ENCODE peak calls at places on chromosome 22, in four cellular contexts. B, Z, Y and G are unnamed samples.

GRCh38 chr22:50058338-50059184 is 463 bp upstream of the TTLL8 start:
- DNase-seq in Y (no peak), B (no peak), Z (no peak), G (no peak)

GRCh38 chr22:19663821-19664325 is 50.4 kb upstream of the SEPTIN5 start:
- DNase-seq in Z (no peak), Y (peak; percentile 82), B (no peak), G (no peak)

GRCh38 chr22:25497269-25497668 is 67.2 kb upstream of the GRK3 start:
- DNase-seq in Y (no peak), B (no peak), Z (no peak), G (no peak)

GRCh38 chr22:49826603-49827306 is 918 bp downstream of the BRD1 start:
- DNase-seq in Z (no peak), B (no peak), Y (peak; percentile 53), G (no peak)

GRCh38 chr22:50473855-50474671 is 772 bp downstream of the SBF1 start:
- DNase-seq in Y (peak; percentile 53), Z (no peak), B (no peak), G (no peak)

GRCh38 chr22:19663286-19663815 is 51.0 kb upstream of the SEPTIN5 start:
- DNase-seq in B (no peak), Z (no peak), Y (no peak), G (no peak)

GRCh38 chr22:50489363-50490243 is 2.9 kb downstream of the MIOX start:
- DNase-seq in Z (no peak), Y (no peak), B (no peak), G (no peak)

GRCh38 chr22:35322893-35323292 is 23.2 kb downstream of the TOM1 start:
- DNase-seq in Z (no peak), B (no peak), Y (no peak), G (no peak)

GRCh38 chr22:33018232-33018864 is 39.8 kb downstream of the SYN3 start:
- DNase-seq in B (peak; percentile 43), Y (peak; percentile 60), Z (peak; percentile 18), G (peak; percentile 42)

GRCh38 chr22:27133951-27134664 is 476.7 kb downstream of the MIAT start:
- DNase-seq in Y (peak; percentile 16), B (no peak), Z (no peak), G (no peak)

GRCh38 chr22:48885271-48885918 is 942.3 kb downstream of the BRD1 start:
- DNase-seq in Z (no peak), Y (no peak), B (no peak), G (no peak)

GRCh38 chr22:38653741-38654140 is 2.5 kb downstream of the FAM227A start:
- DNase-seq in B (no peak), Z (no peak), Y (no peak), G (no peak)
- TF ChIP-seq TCF7L2 in B (no peak), Z (no peak), Y (no peak), G (no peak)

DNA sequence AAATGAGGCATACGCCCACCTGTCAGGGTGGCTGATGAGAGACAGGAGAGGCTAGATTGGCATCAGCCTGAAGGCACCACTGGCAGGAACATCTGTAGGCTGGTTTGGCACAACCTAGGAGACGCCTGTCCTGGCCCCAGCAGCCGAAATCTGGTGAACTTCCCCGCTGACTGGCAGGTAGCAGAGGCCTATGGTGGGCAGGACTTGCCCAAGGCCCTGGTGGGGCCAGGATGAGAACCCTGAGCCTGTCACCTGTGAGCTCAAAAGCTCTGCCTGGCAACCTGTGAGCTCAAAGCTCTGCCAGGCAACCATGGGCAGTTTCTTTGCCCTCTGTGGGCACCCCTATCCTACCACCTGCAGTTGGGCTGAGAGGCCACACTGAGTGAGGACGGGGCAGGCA is 2.5 kb downstream of the DERL3 start:
- DNase-seq in Z (no peak), B (no peak), Y (no peak), G (no peak)
- TF ChIP-seq TCF7L2 in Z (no peak), B (no peak), Y (no peak), G (no peak)

DNA sequence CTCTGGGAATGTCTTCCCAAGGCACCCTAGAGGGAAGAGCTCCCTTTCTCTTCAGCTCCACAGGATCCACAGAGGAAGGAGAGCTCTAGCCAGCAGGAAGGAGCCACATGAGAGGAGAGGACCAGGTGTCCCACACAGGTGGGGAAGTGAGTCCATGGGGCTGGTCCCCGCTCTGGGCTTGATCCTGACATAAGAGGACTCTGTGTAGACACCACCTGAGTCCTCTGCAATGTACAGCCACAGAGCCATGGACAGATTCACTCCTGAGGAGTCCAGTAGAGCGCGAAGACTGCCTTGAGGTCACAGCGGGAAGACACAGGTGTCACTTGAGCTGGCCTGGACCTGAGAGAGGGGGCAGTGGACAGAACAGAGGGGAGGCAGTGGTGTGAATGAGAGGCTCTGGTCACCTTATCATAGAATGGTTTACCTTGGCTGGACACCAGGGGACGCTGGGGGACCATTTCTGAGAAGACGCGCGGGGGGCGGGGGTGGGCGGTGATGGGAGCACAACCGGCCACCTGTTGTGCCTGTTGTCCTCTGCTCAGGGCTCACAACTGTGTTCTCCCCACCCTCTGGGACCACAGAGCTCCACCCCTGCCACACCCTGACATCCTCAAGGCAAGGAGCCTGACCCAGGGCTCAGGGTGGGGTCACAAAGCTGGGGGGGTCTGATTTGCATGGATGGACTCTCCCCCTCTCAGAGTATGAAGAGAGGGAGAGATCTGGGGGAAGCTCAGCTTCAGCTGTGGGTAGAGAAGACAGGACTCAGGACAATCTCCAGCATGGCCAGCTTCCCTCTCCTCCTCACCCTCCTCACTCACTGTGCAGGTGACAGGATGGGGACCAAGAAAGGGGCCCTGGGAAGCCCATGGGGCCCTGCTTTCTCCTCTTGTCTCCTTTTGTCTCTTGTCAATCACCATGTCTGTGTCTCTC is 128.2 kb downstream of the ZNF280B start:
- DNase-seq in Z (no peak), Y (peak; percentile 91), B (no peak), G (no peak)
- TF ChIP-seq TCF7L2 in Z (no peak), Y (no peak), B (no peak), G (no peak)

GRCh38 chr22:40397436-40397835 is 27.0 kb downstream of the SGSM3 start:
- DNase-seq in Y (no peak), Z (no peak), B (no peak), G (no peak)

GRCh38 chr22:40394607-40395006 is 24.2 kb downstream of the SGSM3 start:
- DNase-seq in B (no peak), Y (no peak), Z (no peak), G (no peak)

GRCh38 chr22:40399661-40400060 is 29.3 kb downstream of the SGSM3 start:
- DNase-seq in B (no peak), Y (no peak), Z (no peak), G (no peak)

GRCh38 chr22:40395607-40396006 is 25.2 kb downstream of the SGSM3 start:
- DNase-seq in Y (no peak), Z (no peak), B (no peak), G (no peak)

DNA sequence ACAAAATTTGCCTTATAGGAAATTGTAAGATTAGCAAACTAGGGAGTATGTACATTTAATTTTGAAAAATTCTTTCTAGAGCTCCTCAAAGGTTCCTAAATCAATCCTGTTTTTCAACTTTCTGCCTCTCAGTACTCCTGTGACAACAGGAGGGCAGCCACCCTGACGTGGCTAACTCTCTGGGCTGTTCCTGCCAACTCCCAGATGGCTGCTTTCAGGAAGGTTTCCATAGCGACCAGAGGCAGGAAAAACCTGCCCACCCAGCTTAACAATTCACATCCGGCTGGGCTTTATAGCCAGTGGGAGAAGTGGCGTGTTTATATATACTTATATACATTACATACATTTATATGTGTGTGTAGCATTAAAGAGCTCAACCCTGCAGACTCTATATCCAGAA is 26.5 kb downstream of the SGSM3 start:
- DNase-seq in Z (no peak), B (no peak), Y (no peak), G (no peak)
- TF ChIP-seq TCF7L2 in Z (no peak), B (no peak), Y (no peak), G (no peak)

DNA sequence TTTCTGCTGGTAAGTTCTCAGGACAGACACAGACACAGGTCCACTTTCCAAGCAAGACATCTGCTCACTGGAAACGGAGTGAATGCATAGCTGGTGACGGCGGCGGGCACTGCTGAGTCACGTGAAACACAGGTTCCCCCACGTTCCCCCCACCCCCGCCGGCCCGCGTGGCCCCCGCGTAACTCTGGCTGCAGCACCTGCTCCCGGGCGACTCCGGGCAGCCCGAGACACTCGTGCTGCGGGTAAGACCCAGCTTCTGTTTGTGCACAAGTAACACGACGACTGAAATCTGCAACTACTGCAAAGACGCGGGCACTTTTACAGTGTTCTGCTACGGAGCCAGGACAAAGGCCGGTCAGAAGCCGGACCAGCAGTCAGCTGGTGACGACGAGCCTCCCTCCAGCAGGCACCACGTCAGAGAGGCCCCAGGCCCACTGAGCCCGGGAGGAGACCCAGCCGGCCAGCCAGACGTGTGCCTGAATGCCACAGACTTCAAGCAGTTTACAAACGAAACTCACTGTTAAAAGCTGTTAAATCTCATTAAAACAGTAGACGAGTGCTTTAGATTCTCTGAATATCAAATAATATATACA is 12.9 kb upstream of the ARFGAP3 start:
- DNase-seq in B (no peak), Y (no peak), Z (no peak), G (no peak)
- TF ChIP-seq TCF7L2 in B (no peak), Y (no peak), Z (no peak), G (no peak)

DNA sequence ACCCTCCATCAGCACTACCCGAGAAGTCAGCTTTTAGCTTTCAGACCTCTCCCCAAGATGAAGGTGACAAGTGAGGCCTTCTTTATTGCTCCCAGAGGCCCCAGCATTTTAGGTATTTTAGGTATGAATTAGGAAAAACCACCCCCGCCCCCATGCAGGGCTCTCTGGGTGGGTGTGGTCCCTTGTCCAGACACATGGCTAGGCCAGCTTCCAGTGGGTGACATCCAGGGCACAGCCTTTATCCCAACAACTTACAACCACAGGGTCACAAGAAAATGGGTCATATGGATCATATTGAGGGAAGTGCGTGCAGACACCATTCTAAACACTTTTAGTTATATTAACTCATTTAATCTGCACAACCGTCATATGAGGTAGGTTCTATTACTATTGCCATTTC is 42.1 kb downstream of the RIBC2 start:
- DNase-seq in B (no peak), Y (no peak), Z (no peak), G (no peak)
- TF ChIP-seq TCF7L2 in B (no peak), Y (no peak), Z (no peak), G (no peak)

GRCh38 chr22:29520851-29521250 is 32.7 kb downstream of the THOC5 start:
- DNase-seq in B (no peak), Y (no peak), Z (no peak), G (no peak)

GRCh38 chr22:29528144-29528543 is 25.4 kb downstream of the THOC5 start:
- DNase-seq in Y (no peak), Z (no peak), B (no peak), G (no peak)

GRCh38 chr22:29523761-29524160 is 29.8 kb downstream of the THOC5 start:
- DNase-seq in Y (no peak), Z (no peak), B (no peak), G (no peak)

GRCh38 chr22:29521526-29521925 is 32.0 kb downstream of the THOC5 start:
- DNase-seq in Z (no peak), Y (no peak), B (no peak), G (no peak)

DNA sequence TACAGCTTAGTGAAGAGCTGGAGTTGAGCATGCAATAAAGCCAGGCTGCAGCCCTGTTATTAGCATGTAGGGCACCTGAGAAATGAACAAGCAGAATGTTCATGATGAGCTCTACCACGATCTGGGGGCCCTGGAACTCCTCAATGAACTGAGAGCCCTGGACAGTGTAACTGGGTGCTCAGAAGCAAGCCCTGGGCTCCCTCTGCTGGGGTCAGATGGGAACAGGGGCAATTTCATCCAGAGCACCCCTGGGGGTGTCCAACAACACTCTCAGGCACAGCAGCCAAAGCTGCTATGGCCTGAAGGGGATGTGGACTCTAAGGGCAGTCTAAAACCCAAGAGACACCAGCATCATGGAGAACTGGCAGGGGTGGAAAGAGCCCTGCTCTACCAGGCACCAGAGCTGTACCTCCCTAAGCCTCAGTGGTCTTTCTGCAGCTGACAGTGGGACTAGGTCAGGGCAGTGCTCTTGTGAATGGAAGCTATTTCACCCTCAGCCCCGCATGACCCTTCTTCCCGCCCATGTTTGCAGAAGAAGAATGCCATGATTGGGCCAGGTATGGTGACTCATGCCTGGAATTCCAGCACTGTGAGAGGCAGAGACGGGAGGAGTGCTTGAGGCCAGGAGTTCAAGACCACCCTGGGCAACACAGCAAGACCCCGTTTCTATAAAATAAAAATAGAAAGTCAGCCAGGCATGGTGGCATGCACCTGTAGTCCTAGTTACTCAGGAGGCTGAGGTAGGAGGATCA is 28.9 kb downstream of the THOC5 start:
- DNase-seq in Y (peak; percentile 26), B (peak; percentile 46), Z (no peak), G (peak; percentile 10)
- TF ChIP-seq TCF7L2 in Y (no peak), B (no peak), Z (no peak), G (no peak)